ENCODE peak calls at places on chromosomes 5 and 9, in eight cellular contexts. W, D, Y, P, U, J, V and X are unnamed samples.

GRCh38 chr9:101739311-101739710 is 864 bp upstream of the GRIN3A start:
- DNase-seq in W (no peak), D (no peak), Y (no peak), P (no peak), U (no peak), J (no peak), V (no peak), X (no peak)

GRCh38 chr9:81829201-81829882 is 98.9 kb upstream of the SPATA31D4 start:
- DNase-seq in W (no peak), D (no peak), Y (no peak), P (no peak), U (no peak), J (no peak), V (no peak), X (no peak)

GRCh38 chr5:84028093-84028492 is 307.4 kb upstream of the HAPLN1 start:
- DNase-seq in W (no peak), D (no peak), Y (no peak), P (no peak), U (no peak), J (no peak), V (no peak), X (no peak)

GRCh38 chr5:148653840-148654781 is at the start of gene HTR4:
- DNase-seq in W (no peak), D (no peak), Y (peak; percentile 58), P (no peak), U (no peak), J (peak; percentile 62), V (no peak), X (no peak)

GRCh38 chr5:109943701-109944235 is 254.0 kb downstream of the MAN2A1 start:
- DNase-seq in W (no peak), D (no peak), Y (no peak), P (no peak), U (no peak), J (no peak), V (no peak), X (no peak)

GRCh38 chr9:36843964-36844363 is 190.1 kb downstream of the PAX5 start:
- DNase-seq in W (no peak), D (no peak), Y (no peak), P (no peak), U (no peak), J (no peak), V (no peak), X (no peak)

GRCh38 chr5:173056783-173057061 is 570 bp downstream of the CREBRF start:
- DNase-seq in W (no peak), D (no peak), Y (no peak), P (no peak), U (no peak), J (no peak), V (no peak), X (no peak)

GRCh38 chr9:97848582-97849237 is 4.3 kb upstream of the FOXE1 start:
- DNase-seq in W (no peak), D (no peak), Y (no peak), P (no peak), U (no peak), J (no peak), V (no peak), X (no peak)

GRCh38 chr5:5014836-5015235 is 125.3 kb upstream of the ADAMTS16 start:
- DNase-seq in W (no peak), D (no peak), Y (no peak), P (no peak), U (no peak), J (no peak), V (no peak), X (no peak)

GRCh38 chr9:73135394-73135793 is 16.3 kb upstream of the ANXA1 start:
- DNase-seq in W (no peak), D (no peak), Y (no peak), P (no peak), U (no peak), J (no peak), V (no peak), X (no peak)

GRCh38 chr5:169435506-169436230 is 134.7 kb upstream of the SLIT3 start:
- DNase-seq in W (no peak), D (no peak), Y (no peak), P (no peak), U (no peak), J (no peak), V (no peak), X (no peak)

GRCh38 chr5:164007062-164007461 is 501.6 kb downstream of the MAT2B start:
- DNase-seq in W (no peak), D (no peak), Y (no peak), P (no peak), U (no peak), J (no peak), V (no peak), X (no peak)

GRCh38 chr9:79447760-79448159 is 124.0 kb upstream of the TLE4 start:
- DNase-seq in W (no peak), D (no peak), Y (no peak), P (no peak), U (no peak), J (no peak), V (peak; percentile 44), X (no peak)

GRCh38 chr9:82606071-82606470 is 456.9 kb downstream of the RASEF start:
- DNase-seq in W (no peak), D (no peak), Y (peak; percentile 60), P (no peak), U (no peak), J (no peak), V (no peak), X (no peak)

GRCh38 chr9:88198346-88198807 is 60.1 kb upstream of the SPATA31C2 start:
- DNase-seq in W (no peak), D (no peak), Y (no peak), P (no peak), U (no peak), J (no peak), V (no peak), X (no peak)

GRCh38 chr5:32291591-32291990 is 21.1 kb downstream of the MTMR12 start:
- DNase-seq in W (no peak), D (no peak), Y (no peak), P (no peak), U (no peak), J (no peak), V (no peak), X (no peak)

GRCh38 chr5:77852514-77853352 is 76.6 kb upstream of the TBCA start:
- DNase-seq in W (peak; percentile 18), D (no peak), Y (peak; percentile 77), P (no peak), U (no peak), J (no peak), V (peak; percentile 74), X (no peak)

GRCh38 chr9:89473762-89474469 is 24.0 kb downstream of the SEMA4D start:
- DNase-seq in W (no peak), D (no peak), Y (peak; percentile 28), P (no peak), U (peak; percentile 67), J (peak; percentile 44), V (no peak), X (no peak)

GRCh38 chr5:131214828-131215227 is 44.1 kb downstream of the LYRM7 start:
- DNase-seq in W (no peak), D (no peak), Y (no peak), P (no peak), U (no peak), J (no peak), V (no peak), X (no peak)

GRCh38 chr5:124702442-124703024 is 43.9 kb downstream of the ZNF608 start:
- DNase-seq in W (no peak), D (no peak), Y (no peak), P (no peak), U (no peak), J (no peak), V (no peak), X (no peak)

GRCh38 chr5:140881889-140882590 is at the start of gene PCDHA13:
- DNase-seq in W (no peak), D (no peak), Y (no peak), P (no peak), U (no peak), J (no peak), V (no peak), X (no peak)

GRCh38 chr9:69295872-69296562 is 29.0 kb upstream of the ENTREP1 start:
- DNase-seq in W (no peak), D (no peak), Y (peak; percentile 66), P (no peak), U (no peak), J (no peak), V (no peak), X (no peak)